ENCODE peak calls at places on chromosomes 3 and 15, in four cellular contexts. One of them, this sample, is unnamed.

GRCh38 chr15:49062900-49063299 is 16.7 kb upstream of the SECISBP2L start:
- DNase-seq in heart right ventricle: no peak
- DNase-seq in esophagus muscularis mucosa: no peak
- DNase-seq in NB4: no peak
- DNase-seq in this sample: no peak

GRCh38 chr15:70111203-70112017 is 13.7 kb upstream of the TLE3 start:
- DNase-seq in esophagus muscularis mucosa: no peak
- DNase-seq in NB4: peak
- DNase-seq in heart right ventricle: peak
- DNase-seq in this sample: peak

GRCh38 chr3:122619040-122619439 is 41.6 kb downstream of the PARP15 start:
- DNase-seq in esophagus muscularis mucosa: no peak
- DNase-seq in heart right ventricle: no peak
- DNase-seq in NB4: no peak
- DNase-seq in this sample: peak

GRCh38 chr3:48656841-48657281 is 5.8 kb downstream of the CELSR3 start:
- DNase-seq in esophagus muscularis mucosa: no peak
- DNase-seq in heart right ventricle: no peak
- DNase-seq in NB4: no peak
- DNase-seq in this sample: no peak

GRCh38 chr15:92655178-92655995 is at the start of gene FAM174B:
- DNase-seq in NB4: no peak
- DNase-seq in heart right ventricle: peak
- DNase-seq in esophagus muscularis mucosa: no peak
- DNase-seq in this sample: no peak

GRCh38 chr15:70324001-70324974 is 226.6 kb upstream of the TLE3 start:
- DNase-seq in esophagus muscularis mucosa: peak
- DNase-seq in heart right ventricle: no peak
- DNase-seq in NB4: no peak
- DNase-seq in this sample: peak

GRCh38 chr3:38115645-38116427 is 21.1 kb downstream of the ACAA1 start:
- DNase-seq in esophagus muscularis mucosa: no peak
- DNase-seq in heart right ventricle: no peak
- DNase-seq in NB4: no peak
- DNase-seq in this sample: no peak

GRCh38 chr3:77931272-77932009 is 891.5 kb downstream of the ROBO2 start:
- DNase-seq in heart right ventricle: peak
- DNase-seq in NB4: no peak
- DNase-seq in esophagus muscularis mucosa: no peak
- DNase-seq in this sample: no peak

GRCh38 chr15:67133738-67134576 is 68.6 kb downstream of the SMAD3 start:
- DNase-seq in NB4: no peak
- DNase-seq in heart right ventricle: peak
- DNase-seq in esophagus muscularis mucosa: no peak
- DNase-seq in this sample: no peak

GRCh38 chr3:69568926-69569325 is 170.3 kb upstream of the MITF start:
- DNase-seq in heart right ventricle: no peak
- DNase-seq in esophagus muscularis mucosa: no peak
- DNase-seq in NB4: no peak
- DNase-seq in this sample: peak

GRCh38 chr3:24680214-24680967 is 185.7 kb upstream of the THRB start:
- DNase-seq in NB4: peak
- DNase-seq in heart right ventricle: peak
- DNase-seq in esophagus muscularis mucosa: no peak
- DNase-seq in this sample: no peak

GRCh38 chr15:28981351-28981720 is 95.6 kb downstream of the APBA2 start:
- DNase-seq in NB4: no peak
- DNase-seq in esophagus muscularis mucosa: no peak
- DNase-seq in heart right ventricle: no peak
- DNase-seq in this sample: no peak

GRCh38 chr15:58392611-58393161 is 39.1 kb upstream of the LIPC start:
- DNase-seq in heart right ventricle: no peak
- DNase-seq in esophagus muscularis mucosa: no peak
- DNase-seq in NB4: no peak
- DNase-seq in this sample: no peak

GRCh38 chr3:194685050-194685722 is 497 bp upstream of the FAM43A start:
- DNase-seq in heart right ventricle: no peak
- DNase-seq in esophagus muscularis mucosa: no peak
- DNase-seq in NB4: no peak
- DNase-seq in this sample: no peak

GRCh38 chr3:194686414-194686815 is 732 bp downstream of the FAM43A start:
- DNase-seq in NB4: no peak
- DNase-seq in esophagus muscularis mucosa: no peak
- DNase-seq in heart right ventricle: peak
- DNase-seq in this sample: peak

GRCh38 chr3:194687638-194688206 is 2.0 kb downstream of the FAM43A start:
- DNase-seq in NB4: peak
- DNase-seq in esophagus muscularis mucosa: no peak
- DNase-seq in heart right ventricle: peak
- DNase-seq in this sample: peak

GRCh38 chr3:194686816-194687637 is 1.3 kb downstream of the FAM43A start:
- DNase-seq in heart right ventricle: peak
- DNase-seq in NB4: peak
- DNase-seq in esophagus muscularis mucosa: no peak
- DNase-seq in this sample: peak

DNA sequence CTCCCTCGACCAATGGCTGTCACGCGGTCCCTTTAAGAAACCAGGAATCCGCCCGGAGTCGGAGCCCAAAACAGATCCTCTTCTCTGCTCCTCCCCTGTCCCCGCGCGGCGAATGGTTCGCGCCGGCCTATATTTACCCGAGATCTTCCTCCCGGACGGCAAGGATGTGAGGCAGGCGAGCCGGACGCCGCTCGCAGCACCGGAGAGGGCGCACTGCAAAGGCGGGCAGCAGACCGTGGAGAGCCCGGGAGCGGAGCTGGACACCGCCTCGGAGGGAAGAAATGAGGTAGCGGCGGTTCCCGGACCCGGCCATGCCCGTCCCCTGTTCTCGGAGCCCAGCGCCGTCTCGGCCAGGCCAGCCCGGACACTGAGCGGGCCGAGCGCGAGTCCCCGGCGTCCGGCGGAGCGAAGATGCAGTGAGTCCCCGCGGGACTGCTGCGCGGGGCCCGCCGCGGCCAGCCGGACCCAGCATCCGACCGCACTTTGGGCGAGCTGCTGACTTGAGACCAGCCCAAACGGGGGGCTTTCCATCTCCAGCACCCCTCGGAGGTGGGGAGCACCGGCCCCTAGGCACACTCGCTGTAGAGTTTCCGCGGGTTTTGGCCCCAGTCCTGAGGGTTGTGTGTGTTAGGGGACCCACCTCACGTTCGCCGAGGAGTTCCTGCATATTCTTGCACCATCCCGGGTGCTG is at the start of gene FAM43A:
- DNase-seq in NB4: peak
- DNase-seq in heart right ventricle: peak
- DNase-seq in esophagus muscularis mucosa: peak
- DNase-seq in this sample: peak
- TF ChIP-seq CTCF in NB4: peak
- TF ChIP-seq CTCF in heart right ventricle: no peak
- TF ChIP-seq CTCF in esophagus muscularis mucosa: peak
- TF ChIP-seq CTCF in this sample: peak

DNA sequence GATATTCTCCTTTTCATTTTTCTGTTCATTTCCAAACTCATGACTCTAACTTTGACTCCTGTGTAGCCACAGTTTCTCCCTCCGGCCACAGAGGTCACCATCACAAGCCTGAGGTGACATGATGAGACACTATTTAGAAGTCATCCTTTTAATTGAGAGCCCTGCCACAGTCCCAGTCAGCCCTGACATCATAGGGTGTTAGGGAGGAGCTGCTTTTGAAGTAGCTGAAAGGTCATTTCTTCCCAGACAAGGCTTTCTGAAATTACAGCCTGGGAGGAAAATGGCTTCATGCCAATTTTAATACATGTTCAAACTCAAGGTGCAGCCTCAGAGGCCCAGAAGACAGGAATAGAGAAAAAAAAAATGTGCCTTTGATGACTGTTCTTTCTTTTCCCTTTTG is 532.8 kb upstream of the TGFBR2 start:
- DNase-seq in esophagus muscularis mucosa: no peak
- DNase-seq in NB4: no peak
- DNase-seq in heart right ventricle: no peak
- DNase-seq in this sample: no peak
- TF ChIP-seq CTCF in esophagus muscularis mucosa: no peak
- TF ChIP-seq CTCF in NB4: no peak
- TF ChIP-seq CTCF in heart right ventricle: no peak
- TF ChIP-seq CTCF in this sample: no peak

GRCh38 chr3:164550857-164551256 is 527.4 kb downstream of the SI start:
- DNase-seq in esophagus muscularis mucosa: no peak
- DNase-seq in NB4: no peak
- DNase-seq in heart right ventricle: no peak
- DNase-seq in this sample: no peak
- TF ChIP-seq CTCF in esophagus muscularis mucosa: no peak
- TF ChIP-seq CTCF in NB4: no peak
- TF ChIP-seq CTCF in heart right ventricle: no peak
- TF ChIP-seq CTCF in this sample: no peak

DNA sequence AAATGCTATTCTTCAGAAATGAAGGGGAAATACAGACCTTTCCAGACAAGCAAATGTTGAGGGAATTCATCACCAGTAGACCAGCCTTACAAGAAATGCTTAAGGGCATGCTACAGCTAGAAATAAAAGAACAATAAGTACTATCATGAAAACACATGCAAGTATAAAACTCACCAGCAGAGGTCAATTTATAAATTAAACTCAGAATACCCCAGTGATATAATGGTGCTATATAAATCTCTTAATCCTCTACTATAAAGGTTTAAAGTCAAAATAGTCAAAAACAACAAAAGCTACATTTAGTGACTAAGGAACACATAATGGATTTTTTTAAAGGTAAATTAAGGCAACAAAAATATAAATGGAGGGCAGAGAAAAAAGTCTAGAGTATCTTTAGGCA is 142.5 kb downstream of the CPNE4 start:
- DNase-seq in esophagus muscularis mucosa: no peak
- DNase-seq in NB4: no peak
- DNase-seq in heart right ventricle: no peak
- DNase-seq in this sample: no peak
- TF ChIP-seq CTCF in esophagus muscularis mucosa: no peak
- TF ChIP-seq CTCF in NB4: no peak
- TF ChIP-seq CTCF in heart right ventricle: no peak
- TF ChIP-seq CTCF in this sample: peak

DNA sequence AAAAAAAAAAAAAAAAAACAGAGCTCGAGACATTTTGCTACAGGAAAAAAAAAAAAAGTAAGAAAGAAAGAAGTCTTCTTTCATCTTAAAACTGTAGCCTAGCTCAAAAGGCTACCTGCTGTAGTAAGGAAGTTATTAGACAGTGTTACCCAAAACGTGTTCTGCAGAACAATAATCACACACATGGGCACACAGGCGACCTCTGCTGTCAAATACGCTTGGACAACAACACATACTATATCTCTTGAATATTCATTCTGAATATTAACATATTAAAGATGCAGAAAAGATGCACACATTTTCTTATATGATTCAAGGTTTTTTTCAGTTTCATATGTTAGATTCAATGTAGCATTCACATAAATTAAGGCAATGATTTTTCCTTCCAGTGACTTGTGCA is 215.8 kb downstream of the ROBO1 start:
- DNase-seq in heart right ventricle: no peak
- DNase-seq in esophagus muscularis mucosa: no peak
- DNase-seq in NB4: peak
- DNase-seq in this sample: no peak
- TF ChIP-seq CTCF in heart right ventricle: no peak
- TF ChIP-seq CTCF in esophagus muscularis mucosa: no peak
- TF ChIP-seq CTCF in NB4: no peak
- TF ChIP-seq CTCF in this sample: no peak